ENCODE peak calls at places on chromosomes 16 and 17, in four cellular contexts. N is BE2C, C is psoas muscle, Y is SK-N-SH. F is an unnamed sample.

GRCh38 chr17:76726766-76727718 is at the start of gene METTL23:
- DNase-seq in Y (peak; percentile 89), C (peak; percentile 93), N (peak; percentile 84), F (peak; percentile 88)

GRCh38 chr16:31125844-31126243 is 8.4 kb downstream of the KAT8 start:
- DNase-seq in C (no peak), Y (no peak), N (no peak), F (no peak)

GRCh38 chr17:73800893-73801292 is 156.6 kb upstream of the SDK2 start:
- DNase-seq in N (no peak), C (no peak), Y (no peak), F (no peak)

GRCh38 chr17:65261152-65261551 is 124.0 kb downstream of the RGS9 start:
- DNase-seq in C (no peak), Y (no peak), N (no peak), F (no peak)

GRCh38 chr16:83953796-83954576 is 946 bp downstream of the OSGIN1 start:
- DNase-seq in C (no peak), N (no peak), Y (no peak), F (no peak)

GRCh38 chr17:65703891-65704290 is 142.4 kb upstream of the AXIN2 start:
- DNase-seq in N (no peak), C (no peak), Y (no peak), F (no peak)

GRCh38 chr17:73696251-73696650 is 52.0 kb upstream of the SDK2 start:
- DNase-seq in N (no peak), C (no peak), Y (no peak), F (no peak)

GRCh38 chr17:4631836-4632582 is 9.5 kb downstream of the ALOX15 start:
- DNase-seq in C (no peak), N (no peak), Y (no peak), F (no peak)

GRCh38 chr16:69932228-69932627 is 18.9 kb upstream of the CLEC18A start:
- DNase-seq in C (no peak), N (no peak), Y (no peak), F (no peak)

GRCh38 chr17:31373150-31374082 is 18.1 kb upstream of the RAB11FIP4 start:
- DNase-seq in C (no peak), Y (no peak), N (no peak), F (no peak)

GRCh38 chr16:84044108-84044488 is 1.5 kb upstream of the SLC38A8 start:
- DNase-seq in N (peak; percentile 39), C (no peak), Y (peak; percentile 68), F (peak; percentile 35)

GRCh38 chr16:57889111-57889510 is 81.8 kb downstream of the CNGB1 start:
- DNase-seq in Y (no peak), C (no peak), N (no peak), F (no peak)

GRCh38 chr16:1181715-1182671 is 29.1 kb downstream of the CACNA1H start:
- DNase-seq in C (peak; percentile 74), Y (no peak), N (peak; percentile 71), F (peak; percentile 61)

GRCh38 chr17:5468075-5468473 is 708 bp downstream of the DHX33 start:
- DNase-seq in C (no peak), N (no peak), Y (peak; percentile 36), F (peak; percentile 3)

GRCh38 chr16:30997000-30997886 is 12.2 kb downstream of the HSD3B7 start:
- DNase-seq in Y (peak; percentile 97), N (peak; percentile 86), C (peak; percentile 91), F (no peak)

GRCh38 chr17:34269969-34270368 is at the start of gene CCL7:
- DNase-seq in Y (no peak), N (no peak), C (no peak), F (no peak)

GRCh38 chr16:5504028-5504758 is 406.6 kb upstream of the EEF2KMT start:
- DNase-seq in N (peak; percentile 93), Y (peak; percentile 69), C (no peak), F (no peak)

GRCh38 chr16:3098459-3099394 is at the start of gene ZSCAN10:
- DNase-seq in Y (no peak), C (peak; percentile 48), N (no peak), F (no peak)

GRCh38 chr16:82229800-82230619 is 60.0 kb upstream of the MPHOSPH6 start:
- DNase-seq in C (peak; percentile 72), Y (peak; percentile 39), N (peak; percentile 76), F (peak; percentile 47)

GRCh38 chr16:27408012-27408601 is 6.1 kb downstream of the IL21R start:
- DNase-seq in Y (no peak), C (no peak), N (no peak), F (no peak)

GRCh38 chr16:54031107-54031760 is 255.4 kb downstream of the IRX3 start:
- DNase-seq in C (no peak), N (no peak), Y (no peak), F (no peak)

GRCh38 chr17:4931974-4932373 is at the start of gene GP1BA:
- DNase-seq in N (no peak), C (no peak), Y (no peak), F (no peak)

GRCh38 chr16:3074860-3075545 is 9.6 kb downstream of the IL32 start:
- DNase-seq in Y (no peak), N (no peak), C (peak; percentile 55), F (no peak)

GRCh38 chr17:72397687-72398086 is 276.9 kb downstream of the SOX9 start:
- DNase-seq in Y (no peak), C (no peak), N (no peak), F (no peak)

GRCh38 chr16:55734665-55735064 is 78.9 kb downstream of the SLC6A2 start:
- DNase-seq in Y (no peak), N (no peak), C (no peak), F (no peak)

DNA sequence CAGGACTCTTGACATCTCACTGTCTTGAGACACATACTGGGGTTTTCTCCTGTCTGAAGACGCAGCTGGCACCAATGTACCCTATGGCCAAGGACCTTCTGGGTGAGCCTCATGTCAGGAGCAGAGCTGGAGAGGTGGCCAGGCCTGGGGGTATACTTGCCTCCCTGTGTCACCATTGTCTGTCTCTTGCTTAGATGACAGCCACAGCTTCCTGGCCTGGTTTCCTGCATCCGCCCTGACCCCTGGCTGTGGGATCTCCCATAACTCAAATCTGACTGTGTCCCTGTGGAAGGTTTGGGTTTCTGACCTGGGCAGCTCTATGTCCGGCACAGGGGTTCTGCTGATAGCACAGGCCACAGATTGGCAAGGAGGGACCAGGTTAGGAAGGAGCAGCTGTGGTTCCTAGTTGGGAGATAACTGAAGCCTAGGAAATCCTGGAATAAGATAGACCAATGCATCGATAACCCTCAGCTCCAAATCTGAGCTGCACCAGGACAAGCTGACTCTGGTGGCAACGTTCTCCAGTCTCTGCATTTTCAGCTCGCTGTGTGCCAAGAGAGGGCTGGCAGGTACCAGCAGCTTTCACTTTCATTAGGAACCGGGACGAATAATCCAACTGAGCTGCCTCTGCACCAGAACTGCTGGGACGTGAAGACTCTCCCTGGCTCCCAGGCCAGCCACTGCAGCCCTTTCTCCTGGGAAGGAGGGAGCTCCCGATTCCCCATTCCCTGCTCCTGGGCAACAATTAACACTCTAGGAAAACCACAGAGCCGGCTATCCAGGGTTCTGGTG is 5.0 kb downstream of the DEXI start:
- DNase-seq in N (no peak), C (peak; percentile 53), Y (no peak), F (no peak)
- H3K4me1 ChIP-seq in N (no peaks in the 10 kb centered on the region), C (peaks cover 81% of the 10 kb centered on the region), Y (peaks cover 70% of the 10 kb centered on the region), F (peaks cover 6% of the 10 kb centered on the region)

GRCh38 chr16:15856217-15856616 is 611 bp downstream of the MYH11 start:
- DNase-seq in Y (no peak), C (no peak), N (no peak), F (no peak)

GRCh38 chr16:15855704-15856003 is 1.2 kb downstream of the MYH11 start:
- DNase-seq in Y (no peak), C (no peak), N (no peak), F (no peak)

GRCh38 chr16:15858921-15859668 is 2.3 kb upstream of the MYH11 start:
- DNase-seq in Y (no peak), C (no peak), N (no peak), F (no peak)

GRCh38 chr16:15856901-15857778 is at the start of gene MYH11:
- DNase-seq in C (no peak), Y (peak; percentile 56), N (no peak), F (no peak)

DNA sequence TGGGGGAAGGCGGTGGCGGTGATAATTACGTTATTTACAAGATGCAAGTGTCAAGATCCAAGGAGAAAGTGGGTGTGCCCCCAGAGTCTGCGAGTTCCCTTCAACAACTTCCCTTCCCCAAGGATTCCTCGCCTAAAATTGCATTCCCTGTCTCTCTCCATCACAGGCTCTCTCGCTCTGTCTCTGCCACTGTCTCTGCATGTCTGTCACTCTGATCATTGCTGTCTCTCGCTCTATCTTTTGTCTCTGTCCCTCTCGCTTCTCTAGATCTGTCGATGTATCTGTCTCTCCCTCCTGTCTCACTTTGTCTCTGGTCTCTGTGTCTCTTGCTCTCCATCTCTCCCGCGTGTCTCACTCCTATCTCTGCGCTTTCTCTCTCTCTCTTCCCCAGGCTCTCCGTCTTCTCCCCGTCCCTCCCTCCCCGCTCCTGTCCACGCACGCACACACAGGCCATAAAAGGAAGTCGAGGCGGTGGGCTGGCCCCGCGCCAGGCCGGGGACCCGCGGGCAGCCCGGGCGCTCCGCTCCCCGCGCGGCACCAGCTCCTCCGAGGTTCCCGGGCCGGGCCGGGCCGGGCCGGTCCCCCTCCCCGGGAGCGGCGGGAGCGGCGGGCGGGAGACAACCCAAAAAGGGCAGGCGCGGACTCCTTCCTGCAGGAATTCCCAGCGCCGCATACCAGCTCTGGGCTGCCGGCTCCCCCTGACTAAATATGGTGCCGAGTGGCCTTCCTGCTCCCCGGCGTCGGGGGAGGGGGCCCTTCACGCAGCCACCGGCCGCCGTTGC is 1.1 kb upstream of the MYH11 start:
- DNase-seq in C (peak; percentile 56), Y (peak; percentile 79), N (peak; percentile 26), F (peak; percentile 5)
- H3K4me1 ChIP-seq in C (peaks cover 15% of the 10 kb centered on the region), Y (peaks cover 3% of the 10 kb centered on the region), N (no peaks in the 10 kb centered on the region), F (no peaks in the 10 kb centered on the region)

GRCh38 chr17:28935744-28936460 is 15.4 kb downstream of the PHF12 start:
- DNase-seq in C (no peak), Y (no peak), N (no peak), F (no peak)
- H3K4me1 ChIP-seq in C (peaks cover 74% of the 10 kb centered on the region), Y (no peaks in the 10 kb centered on the region), N (no peaks in the 10 kb centered on the region), F (no peaks in the 10 kb centered on the region)

GRCh38 chr17:50692448-50693040 is 15.2 kb downstream of the ANKRD40 start:
- DNase-seq in N (no peak), Y (no peak), C (no peak), F (no peak)
- H3K4me1 ChIP-seq in N (peaks cover 27% of the 10 kb centered on the region), Y (peaks cover 48% of the 10 kb centered on the region), C (peaks cover under 1% of the 10 kb centered on the region), F (peaks cover 5% of the 10 kb centered on the region)

DNA sequence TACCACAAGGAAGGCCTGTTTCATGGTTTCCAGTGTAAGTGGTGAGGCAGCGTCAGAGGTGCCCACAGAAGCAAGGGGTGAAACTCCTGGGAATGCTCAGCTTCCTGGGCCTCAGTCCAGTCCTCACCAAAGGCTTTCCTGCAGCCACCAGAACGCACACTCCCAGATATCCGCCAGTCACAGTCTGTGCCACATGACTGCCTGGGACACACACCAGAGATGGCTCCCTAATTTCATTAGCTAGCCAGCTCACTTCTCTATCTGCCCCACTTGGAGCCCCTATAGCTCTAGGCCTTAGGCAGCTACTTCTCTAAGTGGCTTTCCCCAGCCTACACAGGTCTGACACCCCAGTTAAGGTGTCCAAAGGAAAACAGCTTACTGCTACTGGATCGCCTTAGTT is 77.0 kb downstream of the CYTH1 start:
- DNase-seq in N (peak; percentile 90), Y (peak; percentile 91), C (no peak), F (no peak)
- H3K4me1 ChIP-seq in N (peaks cover 16% of the 10 kb centered on the region), Y (peaks cover 56% of the 10 kb centered on the region), C (peaks cover 17% of the 10 kb centered on the region), F (peaks cover 18% of the 10 kb centered on the region)

GRCh38 chr16:50761276-50761675 is 19.4 kb downstream of the CYLD start:
- DNase-seq in N (no peak), C (no peak), Y (no peak), F (no peak)

GRCh38 chr16:50762241-50762640 is 20.4 kb downstream of the CYLD start:
- DNase-seq in N (no peak), C (no peak), Y (no peak), F (no peak)

GRCh38 chr16:50765246-50765645 is 23.4 kb downstream of the CYLD start:
- DNase-seq in N (no peak), C (no peak), Y (no peak), F (no peak)

GRCh38 chr16:50765866-50766265 is 24.0 kb downstream of the CYLD start:
- DNase-seq in Y (no peak), C (no peak), N (no peak), F (no peak)

GRCh38 chr16:50763211-50763610 is 21.3 kb downstream of the CYLD start:
- DNase-seq in C (no peak), Y (no peak), N (no peak), F (no peak)
- H3K4me1 ChIP-seq in C (peaks cover 14% of the 10 kb centered on the region), Y (no peaks in the 10 kb centered on the region), N (no peaks in the 10 kb centered on the region), F (no peaks in the 10 kb centered on the region)

F was measured in SJCRH30.